ENCODE peak calls at places on chromosomes 3 and 15, in four cellular contexts. H is endothelial cell of umbilical vein, R is lower lobe of right lung, G is GM23248. X is an unnamed sample.
A peak's percentile ranks its signal among the peaks of the same experiment; 100 is the strongest.

GRCh38 chr3:150183619-150184425 is 213.1 kb upstream of the PFN2 start:
- DNase-seq in R (peak; percentile 62), H (peak; percentile 80), G (peak; percentile 92), X (peak; percentile 79)

GRCh38 chr3:127775398-127776109 is 46.8 kb downstream of the MGLL start:
- DNase-seq in H (peak; percentile 61), G (peak; percentile 84), R (no peak), X (peak; percentile 77)

GRCh38 chr3:195155842-195156241 is 115.1 kb downstream of the XXYLT1 start:
- DNase-seq in H (peak; percentile 58), G (peak; percentile 8), R (no peak), X (no peak)

GRCh38 chr15:60569596-60569995 is 90.7 kb upstream of the ICE2 start:
- DNase-seq in R (no peak), H (no peak), G (no peak), X (no peak)

GRCh38 chr3:105611304-105612192 is 244.8 kb downstream of the ALCAM start:
- DNase-seq in H (no peak), R (no peak), G (no peak), X (no peak)

GRCh38 chr3:114615535-114616064 is 321.8 kb downstream of the TIGIT start:
- DNase-seq in R (no peak), H (no peak), G (no peak), X (no peak)

GRCh38 chr3:97228966-97229365 is 414.6 kb downstream of the EPHA6 start:
- DNase-seq in H (no peak), R (no peak), G (no peak), X (no peak)

GRCh38 chr3:127168271-127168670 is 24.7 kb upstream of the PRR23E start:
- DNase-seq in G (no peak), R (no peak), H (no peak), X (no peak)

GRCh38 chr15:92643849-92644815 is 11.4 kb downstream of the FAM174B start:
- DNase-seq in H (peak; percentile 31), R (no peak), G (no peak), X (no peak)

GRCh38 chr15:91537868-91538267 is 315.6 kb upstream of the SLCO3A1 start:
- DNase-seq in R (no peak), H (no peak), G (peak; percentile 23), X (no peak)

GRCh38 chr3:99683465-99683864 is 45.1 kb downstream of the COL8A1 start:
- DNase-seq in G (no peak), R (no peak), H (no peak), X (no peak)

DNA sequence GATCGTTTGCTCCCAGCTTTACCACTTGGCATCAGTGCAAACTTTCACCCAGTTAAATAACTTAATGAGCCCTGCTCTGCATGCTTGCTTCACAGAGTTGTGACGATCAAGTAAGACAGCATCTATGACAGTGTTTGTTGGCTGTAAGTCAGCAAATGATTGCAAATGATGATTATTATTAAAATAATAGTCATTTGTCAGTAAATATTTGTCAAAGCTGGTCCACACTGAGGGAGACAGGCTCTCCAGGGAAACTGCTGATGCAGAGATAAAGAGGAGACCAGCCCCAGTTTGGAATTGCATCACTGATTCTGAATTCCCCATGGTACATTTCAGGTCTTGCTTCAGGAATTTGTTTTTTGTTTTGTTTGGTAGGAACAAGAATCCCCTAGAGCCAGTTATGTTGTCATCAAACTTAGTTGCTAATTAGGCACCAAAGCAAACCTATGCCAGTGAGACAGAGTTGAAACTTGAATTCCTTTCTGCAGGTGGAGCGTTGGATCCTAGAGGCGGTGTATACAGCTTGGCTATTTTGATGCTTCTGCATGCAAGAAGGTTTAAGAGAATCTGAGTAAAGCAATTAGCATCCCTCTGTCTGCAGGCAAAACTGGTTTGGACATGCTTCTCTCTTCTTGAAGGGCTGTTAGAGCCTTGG is 338.7 kb upstream of the TPRG1 start:
- DNase-seq in G (no peak), R (no peak), H (no peak), X (no peak)
- H3K27ac ChIP-seq in G (no peak overlapping the region), R (no peak overlapping the region), H (no peak overlapping the region), X (no peak overlapping the region)

GRCh38 chr3:10707984-10708868 is 107.8 kb upstream of the SLC6A11 start:
- DNase-seq in G (peak; percentile 8), R (no peak), H (no peak), X (peak; percentile 23)

GRCh38 chr3:10709110-10709781 is 106.8 kb upstream of the SLC6A11 start:
- DNase-seq in R (no peak), H (no peak), G (no peak), X (no peak)

GRCh38 chr3:10713656-10714055 is 102.4 kb upstream of the SLC6A11 start:
- DNase-seq in G (no peak), H (no peak), R (no peak), X (no peak)

GRCh38 chr3:10715886-10716285 is 100.1 kb upstream of the SLC6A11 start:
- DNase-seq in G (no peak), H (no peak), R (no peak), X (no peak)

GRCh38 chr3:10712121-10712520 is 103.9 kb upstream of the SLC6A11 start:
- DNase-seq in G (no peak), R (no peak), H (no peak), X (no peak)
- H3K27me3 ChIP-seq in G (peaks cover 6% of the 10 kb centered on the region), R (peaks cover 24% of the 10 kb centered on the region), H (peaks cover 15% of the 10 kb centered on the region), X (no peaks in the 10 kb centered on the region)

GRCh38 chr15:80679167-80679804 is 15.8 kb upstream of the ABHD17C start:
- DNase-seq in R (no peak), H (no peak), G (no peak), X (no peak)
- H3K27ac ChIP-seq in R (peak overlapping the region; percentile 18), H (no peak overlapping the region), G (no peak overlapping the region), X (no peak overlapping the region)

DNA sequence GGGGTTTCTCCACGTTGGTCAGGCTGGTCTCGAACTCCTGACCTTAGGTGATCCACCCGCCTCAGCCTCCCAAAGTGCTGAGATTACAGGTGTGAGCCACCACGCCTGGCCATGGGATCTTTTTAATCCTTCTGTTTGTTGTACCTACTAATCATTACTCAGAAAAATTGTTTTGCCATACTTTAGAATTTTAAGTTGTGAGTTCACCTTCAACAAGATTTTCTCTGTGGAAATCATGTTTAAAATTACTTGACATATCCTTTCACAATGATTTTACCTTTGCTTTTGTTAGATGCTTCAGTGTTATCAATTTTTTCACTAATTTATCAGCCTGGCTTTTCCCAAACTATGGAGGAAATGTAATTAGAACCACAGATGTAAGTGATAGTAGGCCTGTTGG is 11.6 kb upstream of the MECOM start:
- DNase-seq in R (no peak), H (no peak), G (no peak), X (no peak)
- H3K27me3 ChIP-seq in R (peaks cover 2% of the 10 kb centered on the region), H (peaks cover 6% of the 10 kb centered on the region), G (peaks cover 19% of the 10 kb centered on the region), X (no peaks in the 10 kb centered on the region)

DNA sequence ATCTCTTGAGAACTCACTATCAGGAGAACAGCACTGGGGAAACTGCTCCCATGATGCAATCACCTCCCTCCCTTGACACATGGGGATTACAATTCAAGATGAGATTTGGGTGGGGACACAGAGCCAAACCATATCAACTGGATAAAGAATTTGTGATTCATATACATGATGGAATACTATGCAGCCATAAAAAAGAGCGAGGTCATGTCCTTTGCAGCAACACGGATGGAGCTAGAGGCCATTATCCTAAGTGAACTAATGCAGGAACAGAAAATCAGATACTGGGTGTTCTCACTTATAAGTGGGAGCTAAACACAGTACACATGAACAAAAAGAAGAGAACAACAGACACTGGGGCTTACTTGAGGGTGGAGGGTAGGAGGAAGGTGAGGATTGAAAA is 17.0 kb downstream of the SPG11 start:
- DNase-seq in H (no peak), R (no peak), G (no peak), X (no peak)
- H3K27ac ChIP-seq in H (no peak overlapping the region), R (no peak overlapping the region), G (no peak overlapping the region), X (no peak overlapping the region)

DNA sequence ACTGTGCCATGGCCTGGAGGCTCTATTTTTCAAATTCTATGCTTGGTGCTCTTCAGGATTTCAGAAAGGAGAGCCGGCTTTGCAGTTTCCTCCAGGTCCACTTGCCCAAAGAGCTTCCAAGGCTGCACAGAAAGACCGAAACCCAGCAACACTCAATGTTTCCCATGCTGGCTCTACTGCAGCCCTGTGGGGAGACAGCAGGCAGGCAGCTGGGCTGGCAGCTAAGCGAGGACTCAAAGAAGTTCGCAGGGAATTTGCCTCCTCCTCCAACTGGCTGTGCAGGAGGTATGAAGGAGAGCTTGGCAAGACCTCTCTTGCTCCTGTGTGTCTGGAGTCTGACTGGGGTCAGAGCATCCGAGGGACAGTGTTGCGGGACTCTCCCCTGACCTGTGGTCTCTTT is 17.4 kb upstream of the ITGA11 start:
- DNase-seq in G (no peak), H (no peak), R (no peak), X (no peak)
- H3K27me3 ChIP-seq in G (no peaks in the 10 kb centered on the region), H (peaks cover 33% of the 10 kb centered on the region), R (no peaks in the 10 kb centered on the region), X (no peaks in the 10 kb centered on the region)

GRCh38 chr15:81887913-81888312 is 157.9 kb downstream of the MEX3B start:
- DNase-seq in G (peak; percentile 84), R (no peak), H (no peak), X (no peak)
- H3K27ac ChIP-seq in G (no peak overlapping the region), R (no peak overlapping the region), H (no peak overlapping the region), X (no peak overlapping the region)

GRCh38 chr3:147358144-147358992 is 48.0 kb downstream of the ZIC4 start:
- DNase-seq in H (no peak), G (no peak), R (no peak), X (no peak)

GRCh38 chr3:147361671-147362420 is 44.5 kb downstream of the ZIC4 start:
- DNase-seq in G (peak; percentile 41), R (no peak), H (no peak), X (peak; percentile 81)

GRCh38 chr3:147359177-147360062 is 46.9 kb downstream of the ZIC4 start:
- DNase-seq in H (no peak), G (no peak), R (no peak), X (no peak)

GRCh38 chr3:147364771-147365170 is 41.6 kb downstream of the ZIC4 start:
- DNase-seq in H (no peak), G (no peak), R (no peak), X (no peak)

DNA sequence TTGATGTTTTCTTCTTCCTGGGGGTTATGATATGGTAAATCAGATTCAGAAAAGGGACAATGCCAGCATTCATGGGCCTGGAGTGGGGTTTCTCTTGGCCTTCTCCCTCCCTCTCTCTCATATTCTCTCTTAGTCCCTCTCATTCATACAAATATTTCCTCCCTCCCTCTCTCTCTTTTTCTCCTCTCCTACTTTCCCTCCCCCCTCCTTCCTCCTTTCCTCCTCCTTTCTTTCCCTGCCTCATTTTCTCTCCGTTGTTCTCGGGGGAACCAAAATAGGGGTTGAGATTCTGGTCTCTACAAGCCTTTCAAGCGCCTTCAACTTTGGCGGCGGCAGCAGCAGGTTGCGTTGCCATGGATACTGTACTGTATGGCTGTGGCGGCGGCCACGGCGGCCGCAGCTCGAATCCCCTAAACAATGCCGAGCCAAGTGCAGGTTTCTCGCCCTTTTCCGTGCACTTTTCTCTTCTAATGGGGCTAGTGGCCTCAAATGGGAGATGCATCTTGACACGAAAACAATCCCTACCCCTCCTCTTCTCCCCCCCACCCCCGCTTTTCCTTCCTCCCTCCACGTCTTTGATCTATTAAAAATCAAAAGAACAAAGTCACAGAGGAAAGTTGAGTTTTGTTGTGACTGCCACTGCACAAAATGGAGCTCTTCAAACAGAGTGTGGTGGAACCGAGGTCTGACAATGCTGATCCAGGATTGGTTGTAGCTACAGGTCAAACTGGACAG is 45.2 kb downstream of the ZIC4 start:
- DNase-seq in R (no peak), G (peak; percentile 44), H (no peak), X (no peak)
- H3K27me3 ChIP-seq in R (peaks cover 83% of the 10 kb centered on the region), G (peaks cover 71% of the 10 kb centered on the region), H (peaks cover 84% of the 10 kb centered on the region), X (no peaks in the 10 kb centered on the region)